ENCODE peak calls at places on chromosomes 6 and 20, in five cellular contexts. E is CD8-positive, alpha-beta memory T cell; M is GM23248; O is A549; I is cardiac fibroblast. V is an unnamed sample.

GRCh38 chr20:51536116-51537069 is 6.1 kb downstream of the NFATC2 start:
- DNase-seq in I (no peak), O (no peak), M (no peak), E (no peak), V (no peak)

GRCh38 chr20:4559106-4559505 is 162.6 kb upstream of the PRND start:
- DNase-seq in M (no peak), O (no peak), I (no peak), E (no peak), V (no peak)

GRCh38 chr6:125099211-125100017 is 54.2 kb upstream of the TPD52L1 start:
- DNase-seq in O (peak; percentile 85), E (no peak), M (peak; percentile 82), I (peak; percentile 64), V (no peak)

GRCh38 chr6:51813904-51814303 is 273.5 kb downstream of the PKHD1 start:
- DNase-seq in E (no peak), M (no peak), I (no peak), O (no peak), V (no peak)

GRCh38 chr6:10194816-10195639 is 219.8 kb downstream of the TFAP2A start:
- DNase-seq in M (no peak), O (no peak), E (no peak), I (no peak), V (no peak)

GRCh38 chr6:1895721-1896120 is 286.0 kb downstream of the FOXC1 start:
- DNase-seq in E (no peak), M (no peak), I (no peak), O (no peak), V (no peak)

GRCh38 chr6:13383280-13384163 is 55.2 kb upstream of the TBC1D7 start:
- DNase-seq in I (peak; percentile 27), O (peak; percentile 29), M (peak; percentile 31), E (peak; percentile 17), V (no peak)

GRCh38 chr6:35522660-35523658 is 10.3 kb upstream of the TULP1 start:
- DNase-seq in I (peak; percentile 71), M (peak; percentile 78), O (peak; percentile 55), E (peak; percentile 67), V (peak; percentile 93)

GRCh38 chr20:4132956-4133355 is 117.6 kb upstream of the RNF24 start:
- DNase-seq in M (no peak), E (no peak), I (no peak), O (no peak), V (no peak)

GRCh38 chr6:170049641-170050491 is 241.0 kb downstream of the DLL1 start:
- DNase-seq in E (no peak), M (peak; percentile 90), I (peak; percentile 4), O (no peak), V (no peak)

GRCh38 chr6:139443226-139444112 is 69.0 kb upstream of the CITED2 start:
- DNase-seq in I (peak; percentile 18), M (no peak), E (no peak), O (no peak), V (no peak)

GRCh38 chr6:28215425-28215824 is 9.7 kb upstream of the ZSCAN9 start:
- DNase-seq in O (no peak), M (peak; percentile 29), I (peak; percentile 34), E (no peak), V (no peak)

GRCh38 chr20:419556-420168 is 11.6 kb downstream of the RBCK1 start:
- DNase-seq in M (no peak), I (no peak), O (no peak), E (no peak), V (no peak)

GRCh38 chr6:2055914-2056313 is 189.5 kb downstream of the GMDS start:
- DNase-seq in O (no peak), M (peak; percentile 49), E (no peak), I (no peak), V (no peak)

GRCh38 chr6:40958740-40959139 is 80.3 kb downstream of the UNC5CL start:
- DNase-seq in O (no peak), I (no peak), E (no peak), M (peak; percentile 48), V (no peak)

GRCh38 chr6:166540631-166541331 is 45.7 kb downstream of the RAMACL start:
- DNase-seq in O (no peak), I (peak; percentile 69), M (peak; percentile 3), E (peak; percentile 36), V (no peak)

GRCh38 chr6:136007355-136007754 is 155.9 kb downstream of the PDE7B start:
- DNase-seq in E (no peak), M (no peak), O (no peak), I (no peak), V (no peak)

GRCh38 chr6:30227763-30228487 is 14.7 kb upstream of the TRIM26 start:
- DNase-seq in M (no peak), E (no peak), O (no peak), I (no peak), V (no peak)

GRCh38 chr6:19569563-19569962 is 267.6 kb upstream of the ID4 start:
- DNase-seq in E (no peak), M (no peak), O (no peak), I (no peak), V (no peak)

GRCh38 chr20:24828992-24829648 is 119.9 kb upstream of the CST7 start:
- DNase-seq in M (no peak), I (no peak), E (no peak), O (no peak), V (no peak)

GRCh38 chr20:32289661-32290431 is 12.4 kb downstream of the KIF3B start:
- DNase-seq in E (no peak), O (peak; percentile 44), I (no peak), M (no peak), V (no peak)

GRCh38 chr6:136547336-136547735 is 2.9 kb downstream of the MAP7 start:
- DNase-seq in O (peak; percentile 70), M (peak; percentile 81), E (no peak), I (peak; percentile 55), V (peak; percentile 34)

GRCh38 chr20:64121586-64121985 is 14.2 kb upstream of the NPBWR2 start:
- DNase-seq in E (no peak), M (no peak), O (no peak), I (no peak), V (no peak)

GRCh38 chr6:118892248-118893094 is 1.5 kb upstream of the ASF1A start:
- DNase-seq in O (no peak), I (peak; percentile 55), E (no peak), M (peak; percentile 55), V (no peak)

GRCh38 chr6:131398176-131398575 is 174.8 kb upstream of the ARG1 start:
- DNase-seq in E (no peak), O (no peak), M (no peak), I (no peak), V (no peak)

GRCh38 chr6:36227379-36228344 is 31.1 kb downstream of the BRPF3 start:
- DNase-seq in M (no peak), I (no peak), E (no peak), O (no peak), V (no peak)

GRCh38 chr6:124590001-124590400 is 372.2 kb upstream of the RNF217 start:
- DNase-seq in M (no peak), O (no peak), E (no peak), I (no peak), V (no peak)

GRCh38 chr6:32954983-32955802 is 2.3 kb upstream of the HLA-DMA start:
- DNase-seq in I (peak; percentile 42), O (peak; percentile 54), M (peak; percentile 54), E (no peak), V (peak; percentile 60)

DNA sequence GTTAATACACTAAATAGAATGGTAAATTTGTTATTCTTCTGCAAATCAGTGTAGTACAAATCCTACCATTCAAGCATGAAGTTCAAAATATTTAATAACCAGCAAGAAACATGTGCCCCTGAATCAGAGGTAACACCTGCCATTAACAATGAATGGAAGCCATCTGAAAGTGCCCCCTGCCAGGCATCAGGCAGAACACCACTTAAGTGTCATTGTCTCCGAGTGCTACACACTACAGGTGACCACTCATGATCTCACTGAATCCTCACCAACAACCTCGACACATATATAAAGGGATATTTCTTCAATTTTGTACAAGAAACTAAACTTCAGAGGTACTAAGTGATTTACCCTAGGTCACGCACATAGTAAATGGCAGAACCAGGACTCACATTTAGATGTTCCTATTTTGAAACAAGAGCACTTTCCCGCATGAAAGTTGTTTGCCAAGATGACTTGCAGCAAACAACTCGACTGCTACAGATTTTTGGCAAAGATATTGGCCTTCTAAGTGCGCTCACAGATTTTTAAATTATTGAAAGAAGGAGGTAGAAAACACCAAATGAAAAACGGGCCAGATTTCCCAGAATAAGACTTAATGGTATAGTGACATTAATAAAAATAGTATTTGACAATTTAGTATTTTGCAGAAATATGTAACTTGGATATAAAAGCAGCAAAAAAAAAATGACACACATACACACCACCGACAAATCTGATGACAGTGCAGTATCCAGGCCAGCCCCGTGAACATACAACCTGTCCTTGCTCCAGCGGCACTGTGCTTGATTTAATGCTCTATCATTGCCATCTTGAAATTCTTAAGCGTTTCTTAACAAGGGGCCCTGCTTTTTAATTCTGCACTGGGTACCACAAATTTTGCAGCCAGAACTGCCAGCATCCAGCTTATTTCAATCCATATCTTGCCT is 274.5 kb downstream of the ALDH8A1 start:
- DNase-seq in O (no peak), I (no peak), E (no peak), M (no peak), V (no peak)
- H3K4me3 ChIP-seq in O (no peak overlapping the region), I (no peak overlapping the region), E (no peak overlapping the region), M (no peak overlapping the region), V (no peak overlapping the region)

GRCh38 chr6:53322188-53323029 is 26.3 kb downstream of the ELOVL5 start:
- DNase-seq in E (no peak), M (peak; percentile 51), O (no peak), I (peak; percentile 38), V (no peak)
- H3K4me3 ChIP-seq in E (no peak overlapping the region), M (peak overlapping the region; percentile 12), O (no peak overlapping the region), I (no peak overlapping the region), V (no peak overlapping the region)

GRCh38 chr20:35318502-35319157 is 26.4 kb upstream of the FAM83C start:
- DNase-seq in O (peak; percentile 87), I (peak; percentile 92), E (no peak), M (peak; percentile 81), V (no peak)
- H3K4me3 ChIP-seq in O (no peak overlapping the region), I (no peak overlapping the region), E (no peak overlapping the region), M (no peak overlapping the region), V (no peak overlapping the region)

GRCh38 chr6:168043848-168044415 is 35.1 kb downstream of the FRMD1 start:
- DNase-seq in E (no peak), O (no peak), M (no peak), I (no peak), V (no peak)

GRCh38 chr6:168045706-168046620 is 33.0 kb downstream of the FRMD1 start:
- DNase-seq in M (no peak), E (no peak), O (no peak), I (no peak), V (no peak)

GRCh38 chr6:168043193-168043847 is 35.7 kb downstream of the FRMD1 start:
- DNase-seq in M (no peak), E (no peak), I (no peak), O (no peak), V (no peak)

GRCh38 chr6:168045141-168045691 is 33.8 kb downstream of the FRMD1 start:
- DNase-seq in M (no peak), I (no peak), E (no peak), O (no peak), V (no peak)

DNA sequence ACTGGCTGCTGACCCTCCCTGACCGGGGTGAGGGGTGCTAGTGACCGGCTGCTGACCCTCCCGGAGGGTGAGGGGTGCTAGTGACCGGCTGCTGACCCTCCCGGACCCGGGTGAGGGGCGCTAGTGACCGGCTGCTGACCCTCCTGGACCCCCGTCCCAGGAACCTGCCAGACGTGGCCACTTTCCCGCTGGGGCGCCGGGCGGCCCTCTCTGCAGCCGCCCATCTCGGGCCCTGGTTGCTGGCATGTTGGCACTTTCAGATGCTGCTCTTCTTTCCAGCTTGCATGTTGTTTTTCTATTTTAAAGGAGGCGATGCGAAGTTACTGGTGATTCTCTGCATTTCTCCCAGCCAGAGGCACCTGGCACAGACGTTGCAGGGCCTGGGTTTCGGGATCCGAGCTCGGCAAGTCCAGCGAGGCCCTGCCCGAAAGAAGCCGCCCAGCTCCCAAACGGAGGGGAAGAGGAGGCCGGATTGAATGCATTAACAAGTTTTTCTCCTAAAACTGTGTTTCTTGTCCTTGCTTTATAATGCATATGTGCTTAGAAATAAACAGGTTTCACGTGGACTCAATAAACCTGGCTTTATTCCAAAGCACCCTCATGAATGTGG is 34.4 kb downstream of the FRMD1 start:
- DNase-seq in O (no peak), M (no peak), I (no peak), E (no peak), V (no peak)
- H3K4me3 ChIP-seq in O (no peak overlapping the region), M (no peak overlapping the region), I (no peak overlapping the region), E (no peak overlapping the region), V (no peak overlapping the region)